ENCODE peak calls at places on chromosomes 1 and 21, in eight cellular contexts. N is AG04450, D is endodermal cell, A is GM12878, Z is PC-9, V is left ventricle myocardium inferior, M is neural progenitor cell, X is coronary artery. C is an unnamed sample.

GRCh38 chr1:82171955-82172354 is 371.2 kb downstream of the ADGRL2 start:
- DNase-seq in D (no peak), A (no peak), Z (no peak), M (no peak), V (no peak), X (no peak), N (no peak), C (no peak)

GRCh38 chr21:37655601-37656300 is 260.5 kb downstream of the KCNJ6 start:
- DNase-seq in D (no peak), Z (no peak), M (no peak), V (no peak), A (no peak), N (no peak), X (no peak), C (no peak)

GRCh38 chr1:37399830-37400790 is 74.3 kb upstream of the ZC3H12A start:
- DNase-seq in Z (no peak), M (no peak), X (no peak), A (no peak), D (no peak), N (no peak), V (no peak), C (no peak)

GRCh38 chr1:236465231-236465958 is 58.4 kb upstream of the LGALS8 start:
- DNase-seq in V (no peak), Z (no peak), N (no peak), A (no peak), M (no peak), X (no peak), D (no peak), C (peak)

GRCh38 chr1:89701746-89702241 is 68.9 kb downstream of the LRRC8C start:
- DNase-seq in V (no peak), D (no peak), N (no peak), M (no peak), X (no peak), Z (no peak), A (no peak), C (no peak)

GRCh38 chr1:159889821-159890252 is 10.1 kb downstream of the CFAP45 start:
- DNase-seq in V (no peak), M (peak), N (peak), X (no peak), Z (peak), D (no peak), A (peak), C (peak)

GRCh38 chr1:152458384-152459185 is 44.5 kb upstream of the CRNN start:
- DNase-seq in Z (no peak), A (peak), N (peak), V (peak), X (no peak), D (peak), M (peak), C (no peak)

GRCh38 chr1:108182854-108183253 is 17.3 kb downstream of the SLC25A24 start:
- DNase-seq in V (no peak), Z (no peak), N (no peak), X (no peak), D (no peak), M (no peak), A (no peak), C (no peak)

GRCh38 chr1:27598902-27599528 is 4.9 kb downstream of the AHDC1 start:
- DNase-seq in N (no peak), M (peak), X (peak), Z (no peak), V (no peak), D (peak), A (no peak), C (no peak)

GRCh38 chr1:109794319-109795132 is 30.8 kb upstream of the EPS8L3 start:
- DNase-seq in V (no peak), X (peak), N (no peak), M (no peak), D (peak), A (no peak), Z (no peak), C (no peak)

GRCh38 chr1:209996348-209996747 is 58.3 kb downstream of the SYT14 start:
- DNase-seq in N (no peak), A (no peak), V (no peak), X (no peak), M (no peak), Z (no peak), D (no peak), C (no peak)

GRCh38 chr1:40092241-40092640 is 4.8 kb downstream of the PPT1 start:
- DNase-seq in Z (no peak), D (no peak), V (no peak), X (no peak), A (no peak), N (no peak), M (no peak), C (no peak)

GRCh38 chr1:212167098-212167497 is 118.1 kb upstream of the PPP2R5A start:
- DNase-seq in X (no peak), N (peak), V (peak), D (no peak), A (no peak), M (no peak), Z (no peak), C (no peak)

GRCh38 chr1:162349635-162350330 is 26.9 kb downstream of the SPATA46 start:
- DNase-seq in X (no peak), A (no peak), D (no peak), N (peak), M (no peak), V (no peak), Z (peak), C (peak)

GRCh38 chr1:217403321-217403720 is 227.6 kb downstream of the GPATCH2 start:
- DNase-seq in V (no peak), M (no peak), A (no peak), Z (no peak), N (no peak), X (no peak), D (no peak), C (no peak)

GRCh38 chr1:10519016-10519417 is 44.3 kb downstream of the PEX14 start:
- DNase-seq in D (peak), A (no peak), X (no peak), M (peak), Z (no peak), N (no peak), V (no peak), C (no peak)

GRCh38 chr1:206463911-206464310 is 6.4 kb upstream of the IKBKE start:
- DNase-seq in A (no peak), X (no peak), N (no peak), D (no peak), Z (no peak), M (no peak), V (no peak), C (no peak)

GRCh38 chr1:11979453-11979817 is 809 bp upstream of the MFN2 start:
- DNase-seq in V (no peak), N (no peak), X (no peak), D (no peak), Z (no peak), A (no peak), M (peak), C (no peak)

GRCh38 chr1:85599076-85599491 is 18.5 kb downstream of the CCN1 start:
- DNase-seq in X (no peak), A (no peak), M (no peak), Z (no peak), V (no peak), N (no peak), D (peak), C (no peak)

GRCh38 chr1:109208431-109208830 is 5.3 kb upstream of the SARS1 start:
- DNase-seq in A (no peak), V (no peak), Z (no peak), N (no peak), M (no peak), X (no peak), D (no peak), C (peak)

GRCh38 chr1:111052246-111052645 is 87.6 kb downstream of the DRAM2 start:
- DNase-seq in D (no peak), X (no peak), M (no peak), V (no peak), A (no peak), Z (peak), N (no peak), C (no peak)

GRCh38 chr1:36300526-36300925 is 5.6 kb upstream of the SH3D21 start:
- DNase-seq in V (no peak), Z (peak), X (no peak), A (no peak), N (no peak), M (no peak), D (peak), C (peak)

GRCh38 chr1:231139659-231140650 is 21.9 kb upstream of the TRIM67 start:
- DNase-seq in X (no peak), D (no peak), M (no peak), A (no peak), Z (peak), N (peak), V (no peak), C (no peak)

GRCh38 chr1:245869847-245870246 is 637.2 kb downstream of the SMYD3 start:
- DNase-seq in D (no peak), V (no peak), N (no peak), M (no peak), X (no peak), Z (no peak), A (no peak), C (no peak)

DNA sequence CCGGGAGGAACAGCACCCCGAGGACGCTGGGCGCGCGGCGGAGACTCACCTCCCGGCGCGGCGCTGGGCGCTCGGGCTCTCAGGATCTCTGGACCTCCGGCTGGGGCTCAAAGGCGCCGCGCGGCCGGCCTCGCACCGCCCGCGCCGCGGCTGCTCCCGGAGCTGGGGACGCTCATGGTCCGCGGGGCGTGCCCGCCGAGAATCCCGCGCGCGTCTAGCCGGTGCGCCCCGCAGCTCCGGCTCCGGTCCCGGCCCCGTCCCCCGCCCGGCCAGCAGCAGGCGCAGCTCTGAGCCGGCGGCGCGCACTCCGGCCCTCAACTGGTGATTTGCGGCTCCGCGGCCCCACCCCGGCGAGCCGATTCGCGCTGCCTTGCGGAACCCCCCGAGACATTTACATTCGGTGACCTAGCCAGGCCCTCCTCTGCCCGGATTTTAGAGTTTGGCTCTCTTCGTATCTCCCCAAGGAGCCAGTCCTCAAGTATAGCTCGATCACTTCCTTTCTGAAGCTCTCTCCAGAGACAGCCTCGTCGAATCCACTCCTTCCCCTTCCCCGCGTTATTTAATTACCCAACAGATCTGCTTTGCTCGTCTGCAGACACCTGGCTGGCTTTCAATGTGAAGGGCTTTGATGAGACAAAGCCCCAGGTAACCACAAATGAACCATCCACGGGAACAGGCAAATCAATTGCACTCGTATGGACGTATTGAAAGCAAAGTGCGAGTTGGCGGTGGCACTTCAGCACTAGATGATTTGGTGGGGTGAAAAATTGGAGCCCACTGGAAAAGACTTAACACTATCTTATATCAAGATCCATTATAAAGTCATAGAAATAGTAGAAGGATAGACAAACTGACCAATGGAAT is at the start of gene BCAR3:
- DNase-seq in Z (peak), N (no peak), D (peak), A (no peak), V (peak), X (peak), M (peak), C (peak)
- TF ChIP-seq CTCF in Z (no peak), N (peak), D (peak), A (peak), V (peak), X (no peak), M (peak), C (peak)

GRCh38 chr1:180631766-180632325 is at the start of gene XPR1:
- DNase-seq in V (peak), X (peak), N (peak), A (peak), Z (peak), D (peak), M (peak), C (peak)
- H3K27ac ChIP-seq in V (peak), X (peak), N (peak), A (peak), Z (no peak), D (peak), M (peak), C (peak)

GRCh38 chr1:227437495-227438008 is 119.3 kb upstream of the CDC42BPA start:
- DNase-seq in N (no peak), D (peak), X (no peak), M (peak), V (no peak), Z (peak), A (no peak), C (no peak)
- TF ChIP-seq CTCF in N (peak), D (peak), X (no peak), M (peak), V (peak), Z (peak), A (no peak), C (peak)

DNA sequence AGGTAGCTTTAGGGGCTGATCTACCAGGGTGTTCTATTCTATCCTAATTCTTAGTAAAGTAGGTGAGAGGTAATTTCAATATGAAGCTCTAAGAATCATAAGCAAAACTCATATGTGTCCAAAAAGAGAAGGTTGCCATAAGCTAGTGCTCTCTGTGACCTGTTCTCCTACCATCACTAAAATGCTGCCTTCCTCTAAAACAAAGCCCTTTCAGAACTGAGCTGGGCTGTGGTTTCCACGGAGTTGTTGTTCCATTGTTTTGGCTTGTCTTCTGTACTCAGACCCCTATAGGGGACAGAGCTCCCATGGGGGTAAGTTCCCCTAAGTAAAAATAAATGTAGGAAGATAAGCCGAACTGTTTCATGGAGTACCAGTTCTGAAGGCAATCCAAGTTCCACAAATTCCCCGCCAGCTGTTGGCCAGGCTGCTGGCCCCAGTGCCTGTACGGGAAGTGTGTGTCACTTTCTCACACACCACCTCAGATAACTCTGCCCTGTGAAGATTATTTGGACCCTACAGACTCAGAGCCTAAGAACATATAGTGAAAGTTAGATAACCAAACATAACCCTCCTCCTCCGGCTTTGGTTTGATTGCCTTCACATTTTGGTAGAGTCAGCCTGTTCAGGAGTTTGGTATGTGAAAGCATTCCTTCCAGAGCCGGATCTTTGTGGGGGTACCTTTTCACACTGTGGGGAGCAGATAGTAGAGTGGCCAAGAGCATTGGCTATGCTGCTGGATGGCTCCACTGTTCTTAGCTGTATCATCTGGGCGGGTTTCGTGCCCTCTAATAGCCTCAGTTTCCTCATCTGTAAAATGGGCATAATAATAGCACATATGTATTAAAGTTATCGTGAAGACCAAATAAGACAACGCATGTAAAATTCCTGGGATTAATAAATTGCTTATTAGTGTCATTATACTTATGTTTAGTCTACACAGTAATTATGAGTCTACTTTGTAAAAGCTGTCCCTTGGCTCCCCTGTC is 10.8 kb downstream of the DPT start:
- DNase-seq in X (no peak), D (no peak), V (peak), M (peak), A (no peak), Z (no peak), N (no peak), C (no peak)
- H3K27ac ChIP-seq in X (peak), D (no peak), V (peak), M (no peak), A (no peak), Z (peak), N (no peak), C (no peak)

GRCh38 chr1:201894343-201895119 is 5.8 kb downstream of the SHISA4 start:
- DNase-seq in M (no peak), Z (no peak), A (no peak), X (no peak), D (peak), N (no peak), V (no peak), C (no peak)

GRCh38 chr1:201891451-201892045 is 2.9 kb downstream of the SHISA4 start:
- DNase-seq in N (no peak), Z (no peak), M (no peak), A (no peak), V (no peak), X (no peak), D (no peak), C (no peak)

GRCh38 chr1:201892211-201892610 is 3.5 kb downstream of the SHISA4 start:
- DNase-seq in M (no peak), A (no peak), Z (peak), X (no peak), V (no peak), N (no peak), D (no peak), C (no peak)

GRCh38 chr1:201895120-201895665 is 6.5 kb downstream of the SHISA4 start:
- DNase-seq in X (no peak), N (no peak), V (no peak), Z (peak), D (peak), A (no peak), M (no peak), C (no peak)

GRCh38 chr1:201893431-201893830 is 4.7 kb downstream of the SHISA4 start:
- DNase-seq in A (no peak), N (no peak), V (no peak), X (no peak), Z (peak), D (no peak), M (no peak), C (no peak)
- TF ChIP-seq CTCF in A (no peak), N (no peak), V (no peak), X (no peak), Z (no peak), D (no peak), M (no peak), C (no peak)

DNA sequence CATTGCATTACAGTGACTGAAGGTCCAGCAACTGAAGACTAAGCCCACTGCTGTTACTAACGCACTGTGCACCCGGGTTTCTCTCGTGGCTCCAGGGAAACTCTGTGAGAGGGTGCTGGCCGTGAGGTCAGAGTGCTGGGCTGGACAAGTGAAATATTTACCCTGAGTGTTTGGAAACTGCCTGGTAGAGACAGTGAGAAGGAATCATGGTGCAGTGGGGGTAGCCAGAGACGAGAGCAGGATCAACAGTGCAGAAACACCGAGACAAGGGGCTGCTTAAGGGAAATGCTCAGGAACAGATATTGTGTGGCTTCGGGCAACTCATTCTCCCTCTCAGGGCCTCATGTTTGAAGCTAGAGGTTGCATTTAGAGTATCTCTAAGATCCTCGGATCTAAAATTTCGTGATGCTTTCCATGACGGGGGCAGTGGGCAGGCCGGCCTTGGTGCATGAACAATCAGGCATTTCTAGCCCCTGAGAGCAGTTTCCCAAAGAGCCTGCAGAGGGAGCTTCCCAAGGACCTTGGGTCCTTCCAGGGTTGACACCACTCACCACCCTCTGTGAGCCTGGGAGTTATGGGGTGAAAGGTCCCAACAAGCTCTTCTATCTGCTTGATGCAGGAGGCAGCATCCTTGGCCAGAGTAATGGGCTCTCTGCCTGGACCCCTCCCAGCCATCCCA is 9.7 kb downstream of the CD2 start:
- DNase-seq in D (peak), X (no peak), A (no peak), Z (no peak), V (no peak), M (peak), N (no peak), C (no peak)
- H3K27ac ChIP-seq in D (peak), X (no peak), A (no peak), Z (no peak), V (no peak), M (no peak), N (no peak), C (no peak)

DNA sequence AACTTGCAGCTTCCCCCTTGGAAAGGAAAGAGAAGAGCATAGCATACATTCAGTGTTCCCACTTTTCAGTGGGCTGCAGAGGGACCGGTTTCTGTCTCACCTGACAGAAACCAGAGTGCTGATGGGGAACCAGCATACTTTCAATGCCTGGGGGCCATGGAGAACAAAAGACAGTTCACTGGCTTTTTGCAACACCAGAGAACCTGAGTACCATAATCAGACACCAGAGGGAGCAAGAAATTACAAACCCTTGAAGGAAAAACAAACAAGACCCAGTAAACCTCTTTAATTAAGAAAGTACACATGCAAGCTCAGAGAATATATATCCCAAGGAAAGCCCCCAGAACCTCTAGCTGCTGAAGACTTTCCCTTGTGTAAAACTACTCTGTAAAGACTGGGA is 51.1 kb downstream of the CSMD2 start:
- DNase-seq in V (no peak), M (peak), N (no peak), Z (no peak), A (no peak), D (peak), X (no peak), C (no peak)
- TF ChIP-seq CTCF in V (peak), M (peak), N (peak), Z (peak), A (peak), D (peak), X (no peak), C (peak)

DNA sequence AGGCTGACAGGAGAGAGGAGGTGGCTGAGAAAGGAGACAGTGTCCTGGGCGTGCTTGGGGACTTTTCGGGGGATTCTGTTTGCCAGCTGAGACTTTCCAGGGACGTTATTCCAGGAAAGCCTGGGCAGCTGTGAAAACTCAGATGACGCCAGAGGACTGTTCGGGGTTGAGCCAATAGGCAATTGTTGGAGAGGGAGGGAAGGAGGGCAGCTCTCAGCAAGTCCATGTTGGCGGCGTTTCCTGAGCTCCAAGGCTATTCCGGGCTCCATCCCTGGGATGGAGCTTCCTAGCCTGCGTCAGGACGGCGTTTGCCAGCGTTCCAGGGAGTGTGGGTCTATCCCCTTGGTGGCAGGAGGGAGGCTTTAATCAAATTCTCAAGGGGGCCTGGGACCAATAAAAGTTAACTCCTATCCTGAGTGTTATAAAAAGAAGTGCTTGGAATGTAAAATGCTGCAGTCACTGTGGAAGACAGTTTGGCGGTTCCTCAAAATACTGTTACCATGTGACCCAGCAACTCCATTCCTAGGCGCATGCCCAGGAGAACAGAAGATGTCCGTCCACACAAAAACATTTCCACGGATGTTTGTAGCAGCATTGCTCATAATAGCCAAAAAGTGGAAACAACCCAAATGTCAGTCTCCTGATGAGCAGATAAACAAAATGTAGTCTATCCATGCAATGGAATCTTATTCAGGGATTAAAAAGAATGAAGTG is 15.2 kb downstream of the SLC27A3 start:
- DNase-seq in Z (no peak), M (no peak), D (no peak), A (no peak), N (peak), V (peak), X (peak), C (no peak)
- H3K27ac ChIP-seq in Z (no peak), M (no peak), D (no peak), A (peak), N (peak), V (peak), X (peak), C (no peak)